ENCODE peak calls at places on chromosomes 16 and 17, in four cellular contexts. One of them, this sample, is unnamed.

GRCh38 chr17:75619506-75620431 is 13.5 kb upstream of the SMIM5 start:
- DNase-seq in A549: peak
- DNase-seq in K562: peak
- DNase-seq in IMR-90: peak
- DNase-seq in this sample: no peak

GRCh38 chr16:59591480-59591879 is 857.4 kb upstream of the GOT2 start:
- DNase-seq in A549: no peak
- DNase-seq in K562: no peak
- DNase-seq in IMR-90: peak
- DNase-seq in this sample: no peak

GRCh38 chr17:78903101-78903779 is at the start of gene CEP295NL:
- DNase-seq in A549: peak
- DNase-seq in K562: peak
- DNase-seq in IMR-90: peak
- DNase-seq in this sample: no peak

GRCh38 chr17:59668816-59669215 is 38.4 kb downstream of the PTRH2 start:
- DNase-seq in A549: peak
- DNase-seq in K562: no peak
- DNase-seq in IMR-90: peak
- DNase-seq in this sample: no peak

GRCh38 chr16:57042157-57043111 is 49.9 kb upstream of the CPNE2 start:
- DNase-seq in A549: no peak
- DNase-seq in K562: no peak
- DNase-seq in IMR-90: peak
- DNase-seq in this sample: peak

GRCh38 chr17:65489413-65490170 is 71.9 kb downstream of the AXIN2 start:
- DNase-seq in A549: no peak
- DNase-seq in K562: no peak
- DNase-seq in IMR-90: no peak
- DNase-seq in this sample: no peak

GRCh38 chr16:47460301-47460754 is 535 bp downstream of the ITFG1 start:
- DNase-seq in A549: peak
- DNase-seq in K562: no peak
- DNase-seq in IMR-90: no peak
- DNase-seq in this sample: no peak

GRCh38 chr17:78429618-78429995 is 51.2 kb downstream of the PGS1 start:
- DNase-seq in A549: no peak
- DNase-seq in K562: no peak
- DNase-seq in IMR-90: no peak
- DNase-seq in this sample: no peak

GRCh38 chr17:81397314-81398169 is 2.3 kb downstream of the BAHCC1 start:
- DNase-seq in A549: peak
- DNase-seq in K562: no peak
- DNase-seq in IMR-90: peak
- DNase-seq in this sample: no peak

GRCh38 chr16:23280483-23280967 is 21.6 kb upstream of the SCNN1B start:
- DNase-seq in A549: no peak
- DNase-seq in K562: no peak
- DNase-seq in IMR-90: no peak
- DNase-seq in this sample: no peak

GRCh38 chr16:29230671-29231091 is 175.8 kb downstream of the NPIPB11 start:
- DNase-seq in A549: no peak
- DNase-seq in K562: no peak
- DNase-seq in IMR-90: peak
- DNase-seq in this sample: no peak

GRCh38 chr17:81401727-81402529 is 6.7 kb downstream of the BAHCC1 start:
- DNase-seq in A549: peak
- DNase-seq in K562: peak
- DNase-seq in IMR-90: no peak
- DNase-seq in this sample: no peak

GRCh38 chr17:29597361-29598172 is 4.6 kb downstream of the ANKRD13B start:
- DNase-seq in A549: no peak
- DNase-seq in K562: no peak
- DNase-seq in IMR-90: no peak
- DNase-seq in this sample: no peak

GRCh38 chr16:69852815-69853214 is 90.7 kb downstream of the WWP2 start:
- DNase-seq in A549: no peak
- DNase-seq in K562: no peak
- DNase-seq in IMR-90: no peak
- DNase-seq in this sample: no peak

GRCh38 chr17:40645932-40646331 is 1.7 kb downstream of the SMARCE1 start:
- DNase-seq in A549: no peak
- DNase-seq in K562: no peak
- DNase-seq in IMR-90: no peak
- DNase-seq in this sample: no peak

GRCh38 chr16:88815901-88816589 is 4.3 kb upstream of the APRT start:
- DNase-seq in A549: peak
- DNase-seq in K562: no peak
- DNase-seq in IMR-90: no peak
- DNase-seq in this sample: no peak

GRCh38 chr17:44623070-44623725 is 33.1 kb upstream of the MEIOC start:
- DNase-seq in A549: peak
- DNase-seq in K562: no peak
- DNase-seq in IMR-90: no peak
- DNase-seq in this sample: no peak

GRCh38 chr17:65794572-65794971 is 233.1 kb upstream of the AXIN2 start:
- DNase-seq in A549: peak
- DNase-seq in K562: peak
- DNase-seq in IMR-90: peak
- DNase-seq in this sample: no peak

GRCh38 chr17:38799501-38800236 is at the start of gene PIP4K2B:
- DNase-seq in A549: peak
- DNase-seq in K562: peak
- DNase-seq in IMR-90: peak
- DNase-seq in this sample: peak

GRCh38 chr16:23578096-23578830 is 17.9 kb downstream of the NDUFAB1 start:
- DNase-seq in A549: no peak
- DNase-seq in K562: no peak
- DNase-seq in IMR-90: peak
- DNase-seq in this sample: no peak

GRCh38 chr17:9356488-9356911 is 219.1 kb downstream of the STX8 start:
- DNase-seq in A549: no peak
- DNase-seq in K562: no peak
- DNase-seq in IMR-90: no peak
- DNase-seq in this sample: no peak

GRCh38 chr17:49315974-49316570 is 46.0 kb downstream of the ZNF652 start:
- DNase-seq in A549: no peak
- DNase-seq in K562: no peak
- DNase-seq in IMR-90: peak
- DNase-seq in this sample: no peak

GRCh38 chr17:57257911-57258885 is 1.9 kb downstream of the MSI2 start:
- DNase-seq in A549: no peak
- DNase-seq in K562: peak
- DNase-seq in IMR-90: no peak
- DNase-seq in this sample: no peak

GRCh38 chr17:2980904-2981246 is 82.5 kb downstream of the OR1D5 start:
- DNase-seq in A549: no peak
- DNase-seq in K562: no peak
- DNase-seq in IMR-90: no peak
- DNase-seq in this sample: no peak

GRCh38 chr17:39152134-39152884 is 872 bp upstream of the PLXDC1 start:
- DNase-seq in A549: no peak
- DNase-seq in K562: no peak
- DNase-seq in IMR-90: no peak
- DNase-seq in this sample: no peak

GRCh38 chr17:83125515-83126274 is 46.3 kb downstream of the METRNL start:
- DNase-seq in A549: no peak
- DNase-seq in K562: no peak
- DNase-seq in IMR-90: no peak
- DNase-seq in this sample: no peak

GRCh38 chr17:17258011-17258410 is 21.0 kb upstream of the FLCN start:
- DNase-seq in A549: no peak
- DNase-seq in K562: no peak
- DNase-seq in IMR-90: no peak
- DNase-seq in this sample: no peak

GRCh38 chr17:45131616-45132301 is 556 bp downstream of the PLCD3 start:
- DNase-seq in A549: peak
- DNase-seq in K562: peak
- DNase-seq in IMR-90: no peak
- DNase-seq in this sample: no peak

GRCh38 chr16:63157818-63158217 is 1121.6 kb upstream of the CDH8 start:
- DNase-seq in A549: no peak
- DNase-seq in K562: no peak
- DNase-seq in IMR-90: no peak
- DNase-seq in this sample: no peak

GRCh38 chr16:67535201-67535600 is 6.6 kb downstream of the RIPOR1 start:
- DNase-seq in A549: no peak
- DNase-seq in K562: no peak
- DNase-seq in IMR-90: no peak
- DNase-seq in this sample: no peak

GRCh38 chr17:7627250-7628121 is at the start of gene SAT2:
- DNase-seq in A549: peak
- DNase-seq in K562: peak
- DNase-seq in IMR-90: peak
- DNase-seq in this sample: peak

GRCh38 chr16:28826141-28826540 is 3.3 kb downstream of the ATXN2L start:
- DNase-seq in A549: peak
- DNase-seq in K562: no peak
- DNase-seq in IMR-90: peak
- DNase-seq in this sample: no peak

GRCh38 chr17:38352245-38353083 is 820 bp downstream of the SOCS7 start:
- DNase-seq in A549: no peak
- DNase-seq in K562: peak
- DNase-seq in IMR-90: no peak
- DNase-seq in this sample: no peak

GRCh38 chr17:79413591-79413990 is 197.3 kb downstream of the RBFOX3 start:
- DNase-seq in A549: no peak
- DNase-seq in K562: no peak
- DNase-seq in IMR-90: no peak
- DNase-seq in this sample: no peak

GRCh38 chr16:57892041-57892440 is 78.9 kb downstream of the CNGB1 start:
- DNase-seq in A549: no peak
- DNase-seq in K562: no peak
- DNase-seq in IMR-90: peak
- DNase-seq in this sample: no peak

GRCh38 chr17:55238197-55238930 is 26.4 kb upstream of the HLF start:
- DNase-seq in A549: peak
- DNase-seq in K562: peak
- DNase-seq in IMR-90: peak
- DNase-seq in this sample: peak
- TF ChIP-seq CEBPB in A549: no peak
- TF ChIP-seq CEBPB in K562: no peak
- TF ChIP-seq CEBPB in IMR-90: no peak
- TF ChIP-seq CEBPB in this sample: no peak

GRCh38 chr17:74012465-74012864 is 191.0 kb upstream of the RPL38 start:
- DNase-seq in A549: no peak
- DNase-seq in K562: no peak
- DNase-seq in IMR-90: no peak
- DNase-seq in this sample: no peak
- TF ChIP-seq ELK1 in A549: no peak
- TF ChIP-seq ELK1 in K562: no peak
- TF ChIP-seq ELK1 in IMR-90: no peak
- TF ChIP-seq ELK1 in this sample: no peak

DNA sequence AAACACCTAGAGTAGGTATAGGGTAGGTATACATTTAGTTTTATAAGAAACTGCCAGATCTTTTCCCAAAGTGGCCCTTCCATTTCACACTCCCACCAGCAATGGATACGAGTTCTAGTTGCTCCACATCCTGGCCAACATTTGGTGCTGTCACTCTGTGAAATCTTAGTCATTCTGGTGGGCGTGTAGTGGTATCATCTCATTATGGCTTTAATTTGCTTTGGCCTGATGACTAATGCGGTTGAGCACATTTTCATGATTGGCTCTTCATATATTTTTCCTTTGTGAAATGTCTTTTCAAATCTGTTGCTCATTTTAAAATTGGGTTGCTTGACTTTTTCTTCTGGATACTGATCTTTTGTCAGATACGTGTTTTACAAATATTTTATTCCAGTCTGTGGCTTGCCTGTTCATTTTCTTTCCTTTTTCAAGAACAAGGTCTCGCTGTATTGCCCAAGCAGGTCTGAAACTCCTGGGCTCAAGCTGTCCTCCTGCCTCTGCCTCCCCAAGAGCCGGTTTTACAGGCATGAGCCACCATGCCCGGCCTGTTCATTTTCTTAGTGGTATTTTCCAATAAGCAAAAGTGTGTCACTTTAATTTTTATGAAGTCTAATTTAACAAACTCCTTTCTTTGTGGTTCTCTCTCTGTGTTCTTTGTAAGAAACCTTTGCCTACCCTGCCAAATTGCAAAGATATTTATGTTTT is 192.4 kb downstream of the SEC14L1 start:
- DNase-seq in A549: no peak
- DNase-seq in K562: peak
- DNase-seq in IMR-90: peak
- DNase-seq in this sample: no peak
- TF ChIP-seq CEBPB in A549: no peak
- TF ChIP-seq CEBPB in K562: no peak
- TF ChIP-seq CEBPB in IMR-90: peak
- TF ChIP-seq CEBPB in this sample: no peak

GRCh38 chr16:2786061-2786825 is 1.1 kb downstream of the PRSS33 start:
- DNase-seq in A549: no peak
- DNase-seq in K562: no peak
- DNase-seq in IMR-90: no peak
- DNase-seq in this sample: no peak

GRCh38 chr16:2785101-2785991 is 2.0 kb downstream of the PRSS33 start:
- DNase-seq in A549: no peak
- DNase-seq in K562: peak
- DNase-seq in IMR-90: no peak
- DNase-seq in this sample: no peak

GRCh38 chr16:2782583-2783351 is 4.6 kb downstream of the PRSS33 start:
- DNase-seq in A549: no peak
- DNase-seq in K562: no peak
- DNase-seq in IMR-90: no peak
- DNase-seq in this sample: no peak

GRCh38 chr16:2784536-2785100 is 2.7 kb downstream of the PRSS33 start:
- DNase-seq in A549: no peak
- DNase-seq in K562: no peak
- DNase-seq in IMR-90: no peak
- DNase-seq in this sample: no peak

DNA sequence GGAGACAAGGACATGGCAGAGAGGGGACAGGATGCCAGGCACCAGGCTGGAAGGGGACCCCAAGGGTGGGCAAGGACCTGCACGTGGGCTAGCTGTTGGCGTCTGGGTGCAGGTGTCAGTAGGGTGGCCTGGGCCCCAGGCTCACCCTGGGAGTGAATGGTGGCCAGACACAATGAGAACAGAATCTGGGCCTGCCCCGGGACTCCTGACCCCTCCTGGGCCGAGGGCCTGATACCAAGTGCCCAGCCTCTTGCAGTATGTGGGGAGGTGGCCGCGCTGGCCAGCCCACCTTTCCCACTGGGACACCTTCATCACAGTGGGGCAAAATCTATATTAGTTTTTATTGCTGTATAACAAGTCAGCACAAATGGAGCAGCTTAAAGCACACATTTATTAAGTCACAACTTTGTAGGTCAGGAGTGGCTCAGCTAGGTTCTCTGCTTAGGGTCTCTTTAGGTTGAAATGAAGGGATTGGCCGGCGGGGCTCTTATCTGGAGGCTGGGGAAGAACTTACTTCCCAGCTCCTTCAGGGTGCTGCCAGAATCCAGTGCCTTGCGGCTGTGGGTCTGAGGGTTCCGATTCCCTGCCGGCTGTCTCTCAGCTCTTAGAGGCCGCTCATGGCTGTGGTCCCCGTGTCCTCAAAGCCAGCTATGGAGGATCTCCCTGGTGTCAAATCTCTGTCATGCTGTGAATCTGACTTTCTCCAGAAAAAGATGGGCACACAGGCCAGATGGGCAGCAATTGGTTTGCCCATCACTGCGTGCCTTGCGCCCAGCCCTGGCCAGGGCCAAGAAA is 3.6 kb downstream of the PRSS33 start:
- DNase-seq in A549: no peak
- DNase-seq in K562: no peak
- DNase-seq in IMR-90: no peak
- DNase-seq in this sample: no peak
- TF ChIP-seq ELK1 in A549: no peak
- TF ChIP-seq ELK1 in K562: no peak
- TF ChIP-seq ELK1 in IMR-90: no peak
- TF ChIP-seq ELK1 in this sample: no peak

This sample was measured in GM12878.